ENCODE peak calls at places on chromosomes 7 and 10, in seven cellular contexts. J is stomach, X is body of pancreas, R is heart left ventricle, V is A549, N is sigmoid colon, M is prostate gland. H is an unnamed sample.

GRCh38 chr10:101042667-101043355 is 11.8 kb downstream of the SFXN3 start:
- DNase-seq in M (peak), J (peak), V (peak), X (peak), N (peak), R (peak), H (peak)

GRCh38 chr7:141557360-141557759 is 6.2 kb downstream of the AGK start:
- DNase-seq in R (no peak), N (no peak), X (no peak), V (no peak), M (no peak), J (no peak), H (no peak)

GRCh38 chr10:34599401-34599800 is 215.7 kb downstream of the PARD3 start:
- DNase-seq in X (no peak), V (no peak), J (no peak), R (no peak), N (no peak), M (no peak), H (no peak)

GRCh38 chr7:100091411-100092181 is 2.8 kb downstream of the COPS6 start:
- DNase-seq in J (no peak), R (no peak), X (no peak), N (no peak), M (no peak), V (peak), H (no peak)

GRCh38 chr7:31106303-31107105 is 54.4 kb downstream of the ADCYAP1R1 start:
- DNase-seq in N (no peak), R (no peak), X (no peak), M (no peak), V (no peak), J (no peak), H (no peak)

GRCh38 chr7:157818701-157819516 is 482.1 kb downstream of the DNAJB6 start:
- DNase-seq in R (no peak), M (no peak), V (no peak), N (no peak), J (no peak), X (no peak), H (peak)

GRCh38 chr7:135512135-135512887 is 2.4 kb upstream of the CNOT4 start:
- DNase-seq in R (no peak), N (no peak), J (no peak), V (peak), M (no peak), X (peak), H (no peak)

GRCh38 chr10:44955408-44956070 is 4.1 kb upstream of the RASSF4 start:
- DNase-seq in V (no peak), M (no peak), R (no peak), X (no peak), J (no peak), N (peak), H (no peak)

GRCh38 chr10:13893926-13894325 is 307.2 kb downstream of the PRPF18 start:
- DNase-seq in R (no peak), M (no peak), V (no peak), J (no peak), X (no peak), N (no peak), H (no peak)

GRCh38 chr10:77846718-77847311 is 79.7 kb downstream of the DLG5 start:
- DNase-seq in V (peak), R (peak), M (peak), N (peak), J (peak), X (peak), H (peak)

DNA sequence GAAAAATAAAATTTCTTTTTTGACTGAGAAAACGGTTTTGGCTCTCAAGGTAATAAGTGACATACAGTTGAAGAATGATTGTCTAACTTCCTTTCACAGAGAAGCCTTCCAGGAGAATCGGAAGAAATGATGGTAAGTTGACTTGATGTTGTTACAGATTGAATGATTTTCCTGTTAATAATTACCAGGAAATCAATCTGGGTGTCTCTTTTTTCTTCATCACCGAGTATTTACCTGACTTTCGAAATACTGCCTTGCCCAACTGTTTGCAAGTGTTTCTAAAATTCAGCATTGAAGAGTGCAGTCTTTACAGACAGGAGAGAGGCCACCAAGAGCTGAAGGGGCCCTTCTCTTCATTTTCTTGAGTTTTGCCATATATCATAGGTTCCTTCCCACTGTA is 4.0 kb downstream of the ITIH2 start:
- DNase-seq in J (no peak), V (peak), N (no peak), X (no peak), M (no peak), R (no peak), H (no peak)
- TF ChIP-seq POLR2A in J (no peak), V (no peak), N (no peak), X (no peak), M (no peak), R (no peak), H (no peak)

GRCh38 chr7:19709249-19709578 is 377 bp upstream of the POLR1F start:
- DNase-seq in R (no peak), M (no peak), V (no peak), N (no peak), X (no peak), J (no peak), H (no peak)
- H3K4me3 ChIP-seq in R (peak), M (peak), V (no peak), N (peak), X (no peak), J (peak), H (peak)

DNA sequence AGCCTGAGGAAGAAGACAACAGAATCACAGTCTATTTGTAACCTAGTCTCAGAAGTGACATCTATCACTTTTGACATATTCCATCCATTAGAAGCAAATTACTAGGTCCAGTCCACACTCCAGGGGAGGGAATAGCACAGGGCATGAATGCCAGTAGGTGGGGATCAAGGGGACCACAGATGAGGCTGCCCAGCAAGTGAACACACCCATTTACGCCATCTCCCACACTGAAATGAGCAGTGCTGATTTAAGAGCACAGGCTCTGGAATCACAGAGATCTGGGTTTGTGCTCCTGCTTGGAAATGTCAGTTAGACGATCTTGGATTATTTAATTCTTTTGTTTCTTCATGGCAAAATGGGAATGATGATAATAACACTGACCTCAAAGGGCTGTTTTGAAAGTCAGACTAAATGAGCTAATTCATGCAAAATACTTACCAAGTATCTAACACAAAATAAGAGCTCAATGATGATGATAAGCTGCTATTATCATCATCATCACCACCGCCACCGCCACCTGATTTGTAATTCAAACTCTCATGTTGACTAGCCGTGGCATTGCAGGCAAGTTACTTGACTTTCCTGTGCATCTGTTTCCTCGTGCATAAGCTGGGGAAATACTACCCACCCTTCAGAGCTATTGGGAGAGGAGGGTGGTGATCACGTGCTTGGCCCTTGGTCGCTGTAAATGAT is 138.9 kb upstream of the KLF14 start:
- DNase-seq in M (no peak), N (no peak), J (no peak), X (no peak), V (no peak), R (no peak), H (no peak)
- TF ChIP-seq POLR2A in M (no peak), N (no peak), J (no peak), X (no peak), V (no peak), R (no peak), H (no peak)

DNA sequence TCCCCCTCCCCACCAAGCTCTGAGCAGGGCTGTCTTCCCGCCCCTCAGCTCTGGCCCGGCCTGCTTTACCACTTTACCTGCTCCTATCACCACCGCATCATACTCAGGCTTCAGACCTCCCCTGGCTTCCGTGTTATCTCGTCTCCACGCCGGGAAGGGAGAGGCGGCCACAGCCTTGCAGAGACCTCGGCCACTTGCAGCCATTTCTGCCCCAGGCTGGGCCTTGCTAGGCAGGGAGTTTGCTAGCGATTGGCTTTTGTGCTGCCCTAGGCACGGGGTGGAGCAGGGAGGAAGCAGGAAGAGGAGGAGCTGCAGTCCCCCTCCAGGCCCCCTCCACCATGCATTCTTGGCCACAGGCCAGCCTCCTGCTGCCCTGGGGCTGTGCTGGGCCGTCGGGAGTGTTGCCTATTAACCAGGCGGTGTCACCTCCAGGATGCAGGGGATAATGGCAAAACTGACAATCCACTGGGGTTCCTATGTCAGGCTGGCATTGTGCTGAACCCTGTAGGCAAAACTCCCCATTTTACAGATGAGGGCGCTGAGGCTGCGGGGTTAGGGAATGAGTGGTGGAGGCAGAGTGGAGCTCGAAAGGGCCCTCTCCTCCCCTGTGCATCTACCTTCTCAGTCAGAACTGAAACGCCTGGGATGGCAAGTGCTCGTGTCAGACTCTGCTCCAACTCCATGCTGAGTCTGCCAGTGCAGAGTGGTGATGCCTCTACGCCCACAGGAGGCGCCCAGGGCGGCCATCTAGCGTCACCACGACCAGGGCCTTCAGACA is at the start of gene PYROXD2:
- DNase-seq in V (peak), X (peak), J (peak), M (peak), R (peak), N (peak), H (peak)
- H3K4me3 ChIP-seq in V (peak), X (no peak), J (peak), M (peak), R (peak), N (peak), H (peak)

GRCh38 chr7:77415822-77416620 is at the start of gene GSAP:
- DNase-seq in N (peak), V (peak), R (peak), X (peak), J (peak), M (peak), H (peak)
- TF ChIP-seq POLR2A in N (no peak), V (peak), R (no peak), X (peak), J (no peak), M (no peak), H (peak)

GRCh38 chr7:1329261-1329660 is 96.6 kb downstream of the UNCX start:
- DNase-seq in X (no peak), M (no peak), R (no peak), J (no peak), V (no peak), N (no peak), H (peak)
- H3K4me3 ChIP-seq in X (no peak), M (no peak), R (no peak), J (no peak), V (no peak), N (no peak), H (no peak)

DNA sequence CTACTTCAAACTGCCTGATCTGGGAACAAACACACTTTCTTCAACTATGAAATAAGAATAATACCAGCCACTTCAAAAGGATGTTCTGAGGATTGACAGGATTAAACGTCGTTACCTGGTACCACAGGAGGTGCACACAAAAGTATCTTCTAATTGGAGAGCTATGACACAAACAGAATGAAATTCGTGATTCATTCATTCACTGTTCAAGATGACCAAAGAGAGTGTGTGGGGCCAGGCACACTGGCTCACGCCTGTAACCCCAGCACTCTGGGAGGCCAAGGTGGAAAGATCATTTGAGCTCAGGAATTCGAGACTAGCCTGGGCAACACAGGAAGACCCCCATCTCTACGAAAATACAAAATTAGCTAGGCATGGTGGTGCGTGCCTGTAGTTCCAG is 50.9 kb downstream of the SFMBT2 start:
- DNase-seq in X (no peak), J (no peak), V (peak), R (no peak), N (no peak), M (no peak), H (no peak)
- TF ChIP-seq POLR2A in X (no peak), J (no peak), V (no peak), R (no peak), N (no peak), M (no peak), H (no peak)

DNA sequence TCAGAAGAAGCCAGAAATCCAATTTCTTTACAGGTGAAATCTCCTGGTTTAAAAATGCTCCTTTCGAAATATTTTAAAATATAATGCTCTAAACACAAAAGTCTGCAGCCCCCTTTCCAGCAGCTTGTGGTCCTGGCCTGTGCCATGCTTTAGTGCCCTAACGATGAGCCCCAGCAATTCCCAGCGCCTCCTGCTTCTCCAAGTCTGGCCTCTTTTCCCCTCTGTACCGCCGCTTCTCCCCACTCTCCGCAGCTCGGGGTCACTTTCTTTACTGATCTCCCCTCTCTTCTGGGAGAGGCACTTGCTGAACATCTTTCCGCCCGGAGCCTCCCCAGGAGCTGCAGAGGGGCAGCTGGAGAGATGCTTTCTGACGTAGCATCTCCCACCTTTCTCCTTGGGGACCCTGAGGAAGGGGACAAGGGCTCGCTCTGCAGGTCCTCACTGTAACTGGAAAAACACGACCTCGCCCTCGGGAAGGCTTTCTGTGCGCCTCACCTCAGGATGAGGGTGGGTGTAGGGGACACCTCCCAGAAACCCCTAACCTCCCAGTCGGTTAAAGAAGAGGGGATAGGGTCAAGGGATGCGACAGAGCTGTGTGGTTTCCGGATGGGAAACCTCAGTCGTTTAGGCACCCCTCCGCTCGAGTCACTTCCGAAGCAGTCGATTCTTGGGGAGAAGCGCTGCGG is 544 bp upstream of the INA start:
- DNase-seq in R (no peak), X (no peak), M (no peak), N (no peak), J (no peak), V (no peak), H (no peak)
- H3K4me3 ChIP-seq in R (no peak), X (no peak), M (no peak), N (peak), J (peak), V (peak), H (no peak)

GRCh38 chr7:152465118-152465387 is 29.2 kb upstream of the KMT2C start:
- DNase-seq in N (no peak), J (no peak), M (no peak), X (no peak), V (no peak), R (no peak), H (no peak)

GRCh38 chr7:152463714-152464311 is 28.0 kb upstream of the KMT2C start:
- DNase-seq in V (peak), M (peak), J (peak), N (peak), X (peak), R (peak), H (peak)

GRCh38 chr7:152462995-152463713 is 27.4 kb upstream of the KMT2C start:
- DNase-seq in M (no peak), R (peak), J (no peak), N (no peak), V (no peak), X (no peak), H (no peak)

GRCh38 chr7:152467225-152467624 is 31.4 kb upstream of the KMT2C start:
- DNase-seq in X (no peak), M (no peak), R (no peak), V (no peak), J (no peak), N (no peak), H (no peak)

GRCh38 chr7:152464312-152465117 is 28.7 kb upstream of the KMT2C start:
- DNase-seq in N (peak), M (peak), X (peak), R (peak), J (peak), V (peak), H (peak)
- TF ChIP-seq POLR2A in N (no peak), M (no peak), X (peak), R (no peak), J (no peak), V (peak), H (peak)